ENCODE peak calls at places on chromosomes 13 and 19, in eight cellular contexts. One of them, this sample, is unnamed.

GRCh38 chr19:31944286-31944685 is 401.1 kb upstream of the ZNF507 start:
- DNase-seq in ovary: no peak
- DNase-seq in AG09309: no peak
- DNase-seq in fibroblast of mammary gland: no peak
- DNase-seq in right lobe of liver: no peak
- DNase-seq in BJ: no peak
- DNase-seq in left ventricle myocardium inferior: no peak
- DNase-seq in mucosa of descending colon: no peak
- DNase-seq in this sample: no peak

GRCh38 chr19:947707-948533 is 22.1 kb downstream of the ARID3A start:
- DNase-seq in ovary: peak; percentile 22
- DNase-seq in AG09309: no peak
- DNase-seq in fibroblast of mammary gland: no peak
- DNase-seq in right lobe of liver: peak; percentile 60
- DNase-seq in BJ: no peak
- DNase-seq in left ventricle myocardium inferior: peak; percentile 64
- DNase-seq in mucosa of descending colon: peak; percentile 69
- DNase-seq in this sample: no peak

GRCh38 chr13:110343241-110343865 is 36.3 kb downstream of the COL4A2 start:
- DNase-seq in ovary: no peak
- DNase-seq in AG09309: no peak
- DNase-seq in fibroblast of mammary gland: no peak
- DNase-seq in right lobe of liver: no peak
- DNase-seq in BJ: no peak
- DNase-seq in left ventricle myocardium inferior: no peak
- DNase-seq in mucosa of descending colon: peak; percentile 46
- DNase-seq in this sample: no peak

GRCh38 chr13:31038834-31039552 is 106.5 kb downstream of the TEX26 start:
- DNase-seq in ovary: no peak
- DNase-seq in AG09309: peak; percentile 24
- DNase-seq in fibroblast of mammary gland: peak; percentile 59
- DNase-seq in right lobe of liver: no peak
- DNase-seq in BJ: no peak
- DNase-seq in left ventricle myocardium inferior: no peak
- DNase-seq in mucosa of descending colon: no peak
- DNase-seq in this sample: no peak

GRCh38 chr19:38912600-38913514 is 871 bp upstream of the CCER2 start:
- DNase-seq in ovary: no peak
- DNase-seq in AG09309: no peak
- DNase-seq in fibroblast of mammary gland: peak; percentile 7
- DNase-seq in right lobe of liver: no peak
- DNase-seq in BJ: no peak
- DNase-seq in left ventricle myocardium inferior: no peak
- DNase-seq in mucosa of descending colon: no peak
- DNase-seq in this sample: no peak

GRCh38 chr19:33950141-33950805 is 153.6 kb downstream of the KCTD15 start:
- DNase-seq in ovary: no peak
- DNase-seq in AG09309: no peak
- DNase-seq in fibroblast of mammary gland: peak; percentile 1
- DNase-seq in right lobe of liver: no peak
- DNase-seq in BJ: no peak
- DNase-seq in left ventricle myocardium inferior: no peak
- DNase-seq in mucosa of descending colon: no peak
- DNase-seq in this sample: no peak

GRCh38 chr13:43596924-43597598 is 189.7 kb downstream of the ENOX1 start:
- DNase-seq in ovary: no peak
- DNase-seq in AG09309: no peak
- DNase-seq in fibroblast of mammary gland: no peak
- DNase-seq in right lobe of liver: no peak
- DNase-seq in BJ: no peak
- DNase-seq in left ventricle myocardium inferior: no peak
- DNase-seq in mucosa of descending colon: no peak
- DNase-seq in this sample: no peak

GRCh38 chr19:7833225-7834156 is 3.5 kb downstream of the EVI5L start:
- DNase-seq in ovary: no peak
- DNase-seq in AG09309: no peak
- DNase-seq in fibroblast of mammary gland: peak; percentile 89
- DNase-seq in right lobe of liver: no peak
- DNase-seq in BJ: no peak
- DNase-seq in left ventricle myocardium inferior: peak; percentile 82
- DNase-seq in mucosa of descending colon: peak; percentile 91
- DNase-seq in this sample: peak; percentile 92

GRCh38 chr13:74695021-74695800 is 561.0 kb upstream of the KLF12 start:
- DNase-seq in ovary: no peak
- DNase-seq in AG09309: no peak
- DNase-seq in fibroblast of mammary gland: peak; percentile 38
- DNase-seq in right lobe of liver: no peak
- DNase-seq in BJ: no peak
- DNase-seq in left ventricle myocardium inferior: no peak
- DNase-seq in mucosa of descending colon: no peak
- DNase-seq in this sample: no peak

GRCh38 chr13:63048648-63049047 is 1633.0 kb upstream of the PCDH20 start:
- DNase-seq in ovary: no peak
- DNase-seq in AG09309: no peak
- DNase-seq in fibroblast of mammary gland: no peak
- DNase-seq in right lobe of liver: no peak
- DNase-seq in BJ: no peak
- DNase-seq in left ventricle myocardium inferior: no peak
- DNase-seq in mucosa of descending colon: no peak
- DNase-seq in this sample: no peak
- TF ChIP-seq CTCF in ovary: no peak
- TF ChIP-seq CTCF in AG09309: no peak
- TF ChIP-seq CTCF in fibroblast of mammary gland: peak; percentile 16
- TF ChIP-seq CTCF in right lobe of liver: no peak
- TF ChIP-seq CTCF in BJ: no peak
- TF ChIP-seq CTCF in left ventricle myocardium inferior: no peak
- TF ChIP-seq CTCF in mucosa of descending colon: no peak
- TF ChIP-seq CTCF in this sample: no peak

GRCh38 chr13:40790232-40790631 is 821 bp downstream of the SLC25A15 start:
- DNase-seq in ovary: no peak
- DNase-seq in AG09309: no peak
- DNase-seq in fibroblast of mammary gland: no peak
- DNase-seq in right lobe of liver: no peak
- DNase-seq in BJ: no peak
- DNase-seq in left ventricle myocardium inferior: no peak
- DNase-seq in mucosa of descending colon: no peak
- DNase-seq in this sample: no peak

GRCh38 chr13:40787062-40787461 is 2.3 kb upstream of the SLC25A15 start:
- DNase-seq in ovary: no peak
- DNase-seq in AG09309: no peak
- DNase-seq in fibroblast of mammary gland: peak; percentile 39
- DNase-seq in right lobe of liver: no peak
- DNase-seq in BJ: no peak
- DNase-seq in left ventricle myocardium inferior: no peak
- DNase-seq in mucosa of descending colon: no peak
- DNase-seq in this sample: peak; percentile 36

GRCh38 chr13:40789275-40790231 is at the start of gene SLC25A15:
- DNase-seq in ovary: peak; percentile 73
- DNase-seq in AG09309: no peak
- DNase-seq in fibroblast of mammary gland: peak; percentile 72
- DNase-seq in right lobe of liver: peak; percentile 92
- DNase-seq in BJ: no peak
- DNase-seq in left ventricle myocardium inferior: peak; percentile 85
- DNase-seq in mucosa of descending colon: peak; percentile 92
- DNase-seq in this sample: peak; percentile 70

GRCh38 chr13:40784540-40784939 is 4.9 kb upstream of the SLC25A15 start:
- DNase-seq in ovary: no peak
- DNase-seq in AG09309: no peak
- DNase-seq in fibroblast of mammary gland: no peak
- DNase-seq in right lobe of liver: peak; percentile 48
- DNase-seq in BJ: no peak
- DNase-seq in left ventricle myocardium inferior: no peak
- DNase-seq in mucosa of descending colon: no peak
- DNase-seq in this sample: no peak

DNA sequence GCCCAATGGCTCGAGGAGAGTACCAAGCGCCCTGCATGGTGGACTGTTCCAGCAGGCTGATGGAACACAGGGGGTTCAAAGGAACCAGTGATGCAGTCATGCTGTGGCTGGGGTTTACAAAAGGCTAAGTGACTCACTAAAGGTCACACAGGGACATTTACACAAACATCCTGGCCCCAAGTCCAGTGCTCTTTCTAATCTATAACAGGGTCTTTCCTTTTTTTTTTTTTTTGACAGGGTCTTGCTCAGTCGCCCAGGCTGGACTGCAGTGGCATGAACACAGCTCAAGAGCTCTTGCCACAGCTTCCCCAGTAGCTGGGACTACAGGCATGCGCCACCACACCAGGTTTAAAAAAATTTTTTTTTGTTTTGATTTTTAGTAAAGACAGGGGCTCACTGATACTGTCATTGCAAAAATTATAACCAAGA is 2.8 kb upstream of the SLC25A15 start:
- DNase-seq in ovary: no peak
- DNase-seq in AG09309: no peak
- DNase-seq in fibroblast of mammary gland: peak; percentile 71
- DNase-seq in right lobe of liver: peak; percentile 51
- DNase-seq in BJ: no peak
- DNase-seq in left ventricle myocardium inferior: no peak
- DNase-seq in mucosa of descending colon: no peak
- DNase-seq in this sample: no peak
- H3K4me3 ChIP-seq in ovary: no peak overlapping the region
- H3K4me3 ChIP-seq in AG09309: no peak overlapping the region
- H3K4me3 ChIP-seq in fibroblast of mammary gland: no peak overlapping the region
- H3K4me3 ChIP-seq in right lobe of liver: no peak overlapping the region
- H3K4me3 ChIP-seq in BJ: no peak overlapping the region
- H3K4me3 ChIP-seq in left ventricle myocardium inferior: no peak overlapping the region
- H3K4me3 ChIP-seq in mucosa of descending colon: no peak overlapping the region
- H3K4me3 ChIP-seq in this sample: no peak overlapping the region

GRCh38 chr19:15096223-15096622 is 11.0 kb upstream of the SYDE1 start:
- DNase-seq in ovary: no peak
- DNase-seq in AG09309: no peak
- DNase-seq in fibroblast of mammary gland: no peak
- DNase-seq in right lobe of liver: no peak
- DNase-seq in BJ: no peak
- DNase-seq in left ventricle myocardium inferior: no peak
- DNase-seq in mucosa of descending colon: no peak
- DNase-seq in this sample: no peak

GRCh38 chr19:15093001-15093400 is 11.0 kb downstream of the OR1I1 start:
- DNase-seq in ovary: no peak
- DNase-seq in AG09309: no peak
- DNase-seq in fibroblast of mammary gland: no peak
- DNase-seq in right lobe of liver: no peak
- DNase-seq in BJ: no peak
- DNase-seq in left ventricle myocardium inferior: no peak
- DNase-seq in mucosa of descending colon: no peak
- DNase-seq in this sample: no peak

GRCh38 chr19:15087182-15087581 is 5.2 kb downstream of the OR1I1 start:
- DNase-seq in ovary: no peak
- DNase-seq in AG09309: no peak
- DNase-seq in fibroblast of mammary gland: no peak
- DNase-seq in right lobe of liver: no peak
- DNase-seq in BJ: no peak
- DNase-seq in left ventricle myocardium inferior: no peak
- DNase-seq in mucosa of descending colon: no peak
- DNase-seq in this sample: no peak

DNA sequence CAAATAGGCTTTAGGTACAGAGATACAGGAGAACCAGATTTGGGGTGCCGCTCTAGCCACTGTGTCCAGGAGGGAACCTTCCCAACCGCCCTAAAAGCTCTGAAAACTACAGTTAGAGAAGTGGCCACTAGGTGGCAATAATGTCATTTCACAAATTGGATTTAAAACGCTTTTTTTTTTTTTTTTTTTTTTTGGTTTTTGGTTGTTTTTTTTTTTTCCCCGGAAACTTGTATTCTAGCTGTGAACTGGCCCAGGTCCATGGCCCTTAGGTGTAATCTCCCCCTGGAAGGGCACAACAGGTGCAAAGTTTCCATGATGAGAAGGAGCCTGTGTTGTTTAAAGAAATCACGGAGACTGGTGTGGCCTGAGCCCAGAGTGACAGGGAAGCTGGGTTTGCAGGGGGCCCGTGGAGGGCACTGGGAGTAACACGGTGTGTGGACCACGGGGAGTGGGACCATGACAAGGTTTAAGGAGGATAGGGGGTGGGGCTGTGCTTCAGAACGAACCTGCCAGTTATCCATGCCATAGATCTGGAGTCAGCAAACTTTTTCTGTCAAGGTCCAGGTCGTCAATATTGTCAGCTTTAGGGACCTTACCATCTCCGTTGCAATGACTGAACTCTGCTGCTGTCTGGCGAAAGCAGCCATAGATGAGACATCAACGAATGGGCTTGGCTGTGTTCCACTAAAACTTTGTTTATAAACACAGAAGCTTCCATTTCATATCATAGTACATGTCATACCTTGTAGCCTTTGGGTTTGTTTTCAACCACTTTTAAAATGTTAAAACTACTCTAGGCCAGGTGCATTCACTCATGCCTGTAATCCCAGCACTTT is 10.1 kb downstream of the OR1I1 start:
- DNase-seq in ovary: no peak
- DNase-seq in AG09309: no peak
- DNase-seq in fibroblast of mammary gland: peak; percentile 76
- DNase-seq in right lobe of liver: no peak
- DNase-seq in BJ: no peak
- DNase-seq in left ventricle myocardium inferior: no peak
- DNase-seq in mucosa of descending colon: no peak
- DNase-seq in this sample: peak; percentile 85
- TF ChIP-seq CTCF in ovary: peak; percentile 42
- TF ChIP-seq CTCF in AG09309: peak; percentile 62
- TF ChIP-seq CTCF in fibroblast of mammary gland: peak; percentile 68
- TF ChIP-seq CTCF in right lobe of liver: peak; percentile 66
- TF ChIP-seq CTCF in BJ: peak; percentile 60
- TF ChIP-seq CTCF in left ventricle myocardium inferior: peak; percentile 76
- TF ChIP-seq CTCF in mucosa of descending colon: peak; percentile 47
- TF ChIP-seq CTCF in this sample: peak; percentile 66

GRCh38 chr13:35855531-35856019 is 275.6 kb downstream of the DCLK1 start:
- DNase-seq in ovary: no peak
- DNase-seq in AG09309: no peak
- DNase-seq in fibroblast of mammary gland: peak; percentile 41
- DNase-seq in right lobe of liver: no peak
- DNase-seq in BJ: no peak
- DNase-seq in left ventricle myocardium inferior: no peak
- DNase-seq in mucosa of descending colon: no peak
- DNase-seq in this sample: no peak
- H3K4me3 ChIP-seq in ovary: no peak overlapping the region
- H3K4me3 ChIP-seq in AG09309: no peak overlapping the region
- H3K4me3 ChIP-seq in fibroblast of mammary gland: no peak overlapping the region
- H3K4me3 ChIP-seq in right lobe of liver: no peak overlapping the region
- H3K4me3 ChIP-seq in BJ: no peak overlapping the region
- H3K4me3 ChIP-seq in left ventricle myocardium inferior: no peak overlapping the region
- H3K4me3 ChIP-seq in mucosa of descending colon: no peak overlapping the region
- H3K4me3 ChIP-seq in this sample: no peak overlapping the region

GRCh38 chr13:28866932-28867331 is 46.8 kb downstream of the MTUS2 start:
- DNase-seq in ovary: no peak
- DNase-seq in AG09309: no peak
- DNase-seq in fibroblast of mammary gland: no peak
- DNase-seq in right lobe of liver: no peak
- DNase-seq in BJ: no peak
- DNase-seq in left ventricle myocardium inferior: no peak
- DNase-seq in mucosa of descending colon: no peak
- DNase-seq in this sample: no peak
- TF ChIP-seq CTCF in ovary: no peak
- TF ChIP-seq CTCF in AG09309: no peak
- TF ChIP-seq CTCF in fibroblast of mammary gland: no peak
- TF ChIP-seq CTCF in right lobe of liver: no peak
- TF ChIP-seq CTCF in BJ: no peak
- TF ChIP-seq CTCF in left ventricle myocardium inferior: no peak
- TF ChIP-seq CTCF in mucosa of descending colon: no peak
- TF ChIP-seq CTCF in this sample: no peak